ENCODE peak calls at places on chromosomes 13 and 19, in six cellular contexts. W is heart left ventricle, I is uterus, H is AG10803, M is IMR-90, U is AG04449. P is an unnamed sample.

GRCh38 chr13:77745784-77746183 is 48.3 kb downstream of the SLAIN1 start:
- DNase-seq in U (no peak), W (no peak), H (no peak), M (no peak), I (no peak), P (no peak)

GRCh38 chr13:23790591-23791170 is 98.5 kb downstream of the MIPEP start:
- DNase-seq in I (no peak), H (peak), W (peak), U (peak), M (peak), P (no peak)

GRCh38 chr19:42032428-42032827 is 37.6 kb downstream of the GRIK5 start:
- DNase-seq in M (no peak), H (no peak), U (no peak), I (no peak), W (peak), P (peak)

GRCh38 chr19:47716270-47716937 is 3.2 kb downstream of the EHD2 start:
- DNase-seq in H (no peak), U (no peak), M (no peak), W (peak), I (no peak), P (no peak)

GRCh38 chr13:23995283-23996073 is 98.2 kb upstream of the C1QTNF9B start:
- DNase-seq in I (no peak), U (no peak), H (no peak), W (no peak), M (no peak), P (no peak)

GRCh38 chr19:30669329-30670010 is 297.3 kb downstream of the ZNF536 start:
- DNase-seq in H (peak), I (peak), W (peak), M (peak), U (no peak), P (peak)

GRCh38 chr13:99496322-99497142 is 4.7 kb upstream of the TM9SF2 start:
- DNase-seq in U (no peak), M (peak), I (peak), W (no peak), H (peak), P (peak)

GRCh38 chr19:50705422-50706019 is 14.1 kb downstream of the SHANK1 start:
- DNase-seq in H (peak), W (no peak), I (no peak), M (peak), U (no peak), P (peak)

GRCh38 chr13:79282976-79283375 is 123.1 kb downstream of the RBM26 start:
- DNase-seq in I (no peak), H (no peak), U (no peak), W (no peak), M (no peak), P (no peak)

GRCh38 chr13:82654851-82655517 is 1227.3 kb downstream of the SLITRK1 start:
- DNase-seq in M (peak), W (peak), I (peak), U (no peak), H (peak), P (no peak)

GRCh38 chr13:29543230-29544215 is 52.0 kb downstream of the SLC7A1 start:
- DNase-seq in U (no peak), I (no peak), W (no peak), M (peak), H (peak), P (peak)

GRCh38 chr19:55484571-55485438 is at the start of gene NAT14:
- DNase-seq in H (peak), I (peak), W (peak), U (no peak), M (peak), P (peak)

GRCh38 chr13:69319659-69320058 is 788.0 kb upstream of the ATXN8OS start:
- DNase-seq in U (no peak), M (no peak), W (no peak), I (no peak), H (no peak), P (no peak)

GRCh38 chr19:47445527-47445926 is 26.2 kb downstream of the SLC8A2 start:
- DNase-seq in W (peak), H (no peak), U (no peak), M (no peak), I (no peak), P (no peak)

GRCh38 chr19:33471111-33471996 is 50.2 kb downstream of the PEPD start:
- DNase-seq in H (no peak), I (no peak), W (no peak), U (no peak), M (no peak), P (no peak)

GRCh38 chr19:10874019-10874418 is 2.7 kb downstream of the CARM1 start:
- DNase-seq in H (no peak), I (no peak), M (no peak), U (no peak), W (no peak), P (no peak)

GRCh38 chr19:1651061-1651547 is 1.3 kb downstream of the TCF3 start:
- DNase-seq in I (no peak), W (peak), M (peak), H (peak), U (no peak), P (peak)

GRCh38 chr13:24745861-24746617 is 17.9 kb upstream of the RNF17 start:
- DNase-seq in M (no peak), W (no peak), H (no peak), U (no peak), I (no peak), P (peak)

GRCh38 chr19:7907122-7907521 is 3.4 kb downstream of the MAP2K7 start:
- DNase-seq in H (no peak), U (no peak), M (no peak), W (no peak), I (no peak), P (no peak)

DNA sequence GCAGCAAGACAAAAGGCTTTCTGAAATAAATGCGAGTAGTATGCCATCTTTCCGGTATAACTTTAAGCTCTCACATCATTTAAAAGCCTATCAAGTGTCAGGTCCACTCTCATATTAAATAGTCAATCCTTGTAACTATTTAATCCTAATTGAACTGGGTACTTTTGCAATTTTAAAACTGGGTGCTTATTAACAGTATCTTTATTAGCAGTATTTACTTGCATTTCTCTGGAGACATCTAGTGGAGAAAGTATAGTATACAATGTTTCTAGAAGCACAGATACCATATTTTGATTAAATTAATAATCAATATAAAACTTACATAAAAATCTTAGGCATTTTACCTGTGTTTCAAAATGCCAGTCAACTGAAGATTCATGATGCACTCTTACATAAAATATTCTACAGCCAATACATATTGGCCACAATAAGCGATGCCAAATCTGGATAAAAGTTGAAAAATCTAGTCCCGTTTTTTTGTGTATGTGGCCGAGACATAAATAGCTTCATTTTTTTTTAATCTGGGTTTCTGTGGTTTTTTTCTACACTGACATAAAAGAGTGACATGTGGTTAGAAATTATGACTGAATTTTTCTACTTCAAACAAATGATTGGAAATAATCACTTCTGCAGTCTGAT is 4.3 kb upstream of the POSTN start:
- DNase-seq in M (peak), U (no peak), W (no peak), I (no peak), H (peak), P (no peak)
- TF ChIP-seq CTCF in M (peak), U (peak), W (peak), I (peak), H (peak), P (no peak)

GRCh38 chr19:56748443-56748842 is 76.9 kb upstream of the ZNF835 start:
- DNase-seq in H (no peak), W (no peak), U (no peak), I (no peak), M (no peak), P (peak)
- TF ChIP-seq CTCF in H (no peak), W (peak), U (no peak), I (peak), M (no peak), P (peak)

GRCh38 chr13:33022986-33023385 is 6.8 kb downstream of the KL start:
- DNase-seq in H (no peak), I (no peak), W (no peak), U (no peak), M (no peak), P (no peak)
- TF ChIP-seq CTCF in H (no peak), I (no peak), W (no peak), U (no peak), M (no peak), P (no peak)

GRCh38 chr13:31236211-31236786 is 36.5 kb downstream of the B3GLCT start:
- DNase-seq in M (peak), U (peak), W (no peak), H (peak), I (no peak), P (peak)
- TF ChIP-seq CTCF in M (peak), U (peak), W (peak), H (peak), I (peak), P (peak)